ENCODE peak calls at places on chromosome 19, in seven cellular contexts. G is fibroblast of lung, D is GM23338, S is H9, K is PC-3, R is astrocyte, N is GM23248. M is an unnamed sample.

GRCh38 chr19:23440207-23440606 is 44.9 kb upstream of the ZNF91 start:
- DNase-seq in K (no peak), G (no peak), S (peak; percentile 27), R (no peak), N (peak; percentile 4), D (peak; percentile 74), M (peak; percentile 43)

GRCh38 chr19:6185825-6186193 is 50.3 kb downstream of the ACSBG2 start:
- DNase-seq in G (no peak), D (no peak), S (no peak), K (no peak), N (no peak), R (no peak), M (no peak)

GRCh38 chr19:15123900-15124299 is 16.7 kb downstream of the SYDE1 start:
- DNase-seq in D (no peak), N (peak; percentile 40), S (no peak), R (no peak), K (no peak), G (no peak), M (peak; percentile 1)

GRCh38 chr19:52669586-52669985 is 31.4 kb upstream of the ZNF83 start:
- DNase-seq in G (no peak), D (no peak), R (no peak), K (no peak), N (no peak), S (no peak), M (no peak)

GRCh38 chr19:52941941-52942370 is 18.7 kb upstream of the ZNF888 start:
- DNase-seq in D (peak; percentile 65), K (peak; percentile 30), G (peak; percentile 29), N (peak; percentile 63), R (no peak), S (peak; percentile 46), M (peak; percentile 81)

GRCh38 chr19:14979136-14979497 is 547 bp downstream of the SLC1A6 start:
- DNase-seq in K (no peak), G (no peak), N (no peak), S (peak; percentile 41), R (no peak), D (peak; percentile 56), M (no peak)

GRCh38 chr19:35268546-35269424 is at the start of gene USF2:
- DNase-seq in G (peak; percentile 75), R (peak; percentile 34), N (peak; percentile 84), S (peak; percentile 65), K (peak; percentile 58), D (peak; percentile 78), M (peak; percentile 93)

GRCh38 chr19:39834287-39834841 is 402 bp upstream of the DYRK1B start:
- DNase-seq in K (no peak), S (no peak), G (no peak), N (no peak), D (no peak), R (no peak), M (no peak)

GRCh38 chr19:49357186-49357585 is 5.0 kb downstream of the TEAD2 start:
- DNase-seq in D (no peak), R (no peak), G (no peak), K (no peak), S (no peak), N (no peak), M (no peak)

GRCh38 chr19:35592226-35592625 is 6.3 kb downstream of the PMIS2 start:
- DNase-seq in G (peak; percentile 62), D (peak; percentile 87), S (peak; percentile 64), K (peak; percentile 52), R (peak; percentile 9), N (peak; percentile 53), M (peak; percentile 77)

GRCh38 chr19:47802521-47803043 is 1.8 kb downstream of the TPRX1 start:
- DNase-seq in S (no peak), G (no peak), R (no peak), N (no peak), K (no peak), D (no peak), M (no peak)

GRCh38 chr19:17450264-17451075 is 2.0 kb upstream of the TMEM221 start:
- DNase-seq in G (no peak), D (no peak), R (no peak), K (peak; percentile 95), S (no peak), N (no peak), M (no peak)

GRCh38 chr19:12864721-12865715 is 16.2 kb downstream of the DNASE2 start:
- DNase-seq in R (no peak), D (no peak), K (no peak), S (no peak), N (no peak), G (no peak), M (peak; percentile 46)

GRCh38 chr19:38196948-38197656 is 26.9 kb downstream of the DPF1 start:
- DNase-seq in G (no peak), K (no peak), R (no peak), S (peak; percentile 22), D (no peak), N (no peak), M (no peak)

GRCh38 chr19:13243971-13244370 is 93.8 kb downstream of the IER2 start:
- DNase-seq in S (no peak), D (no peak), N (no peak), R (no peak), K (no peak), G (no peak), M (no peak)

GRCh38 chr19:3950871-3951861 is 18.3 kb downstream of the NMRK2 start:
- DNase-seq in S (no peak), K (no peak), D (no peak), R (no peak), N (no peak), G (peak; percentile 9), M (no peak)
- H2AFZ ChIP-seq in S (no peak overlapping the region), K (no peak overlapping the region), D (no peak overlapping the region), R (no peak overlapping the region), N (no peak overlapping the region), G (no peak overlapping the region), M (no peak overlapping the region)

GRCh38 chr19:4449022-4449825 is 8.4 kb downstream of the UBXN6 start:
- DNase-seq in N (no peak), K (no peak), G (peak; percentile 60), D (no peak), R (no peak), S (peak; percentile 31), M (no peak)

GRCh38 chr19:4446801-4447200 is 10.8 kb downstream of the UBXN6 start:
- DNase-seq in K (no peak), R (no peak), G (no peak), N (no peak), D (no peak), S (no peak), M (no peak)

GRCh38 chr19:4448147-4448985 is 9.2 kb downstream of the UBXN6 start:
- DNase-seq in S (no peak), K (no peak), D (no peak), N (no peak), G (no peak), R (no peak), M (no peak)

GRCh38 chr19:4445963-4446668 is 11.5 kb downstream of the UBXN6 start:
- DNase-seq in S (no peak), G (no peak), D (no peak), N (no peak), R (no peak), K (no peak), M (no peak)

DNA sequence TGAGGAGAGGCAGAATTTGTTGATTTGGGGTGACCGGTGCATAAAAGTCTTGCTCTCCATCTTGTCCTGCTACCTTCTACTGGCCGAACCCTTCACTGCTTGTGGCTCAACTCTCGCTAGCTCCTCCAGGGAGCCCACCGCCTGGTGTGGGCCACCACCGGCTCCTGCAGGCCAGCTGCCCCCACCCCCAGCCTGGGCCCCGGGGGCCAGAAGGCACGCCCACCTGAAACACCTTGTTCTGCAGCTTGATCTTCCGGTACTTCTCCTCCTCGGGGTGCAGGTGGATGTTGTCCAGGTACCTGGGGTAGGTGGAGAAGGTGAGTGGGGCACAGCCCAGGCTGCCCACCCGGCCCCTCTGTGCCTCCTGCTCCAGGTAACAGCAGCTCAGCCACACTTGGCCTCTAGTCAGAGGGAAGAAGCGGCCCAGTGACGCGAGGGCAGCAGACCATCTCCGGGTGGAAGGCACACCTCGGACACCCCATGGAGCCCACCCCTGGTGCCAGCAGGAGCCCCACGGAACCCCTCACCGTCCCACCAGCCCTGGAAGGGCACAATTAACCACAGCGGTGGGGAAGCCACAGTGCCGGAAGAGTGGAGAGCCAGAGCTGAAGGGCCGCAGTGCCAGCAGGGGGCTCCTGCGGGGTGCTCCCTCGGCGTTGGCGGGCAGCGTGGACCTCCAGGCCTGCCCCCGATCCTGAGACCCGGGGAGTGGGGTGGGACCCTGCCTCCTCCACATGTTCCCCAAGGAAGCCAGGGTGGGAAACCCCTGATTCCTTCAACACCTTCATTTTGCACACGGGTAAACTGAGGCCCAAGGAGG is 10.1 kb downstream of the UBXN6 start:
- DNase-seq in D (no peak), K (no peak), R (no peak), G (no peak), S (no peak), N (no peak), M (no peak)
- H3K79me2 ChIP-seq in D (no peaks in the 10 kb centered on the region), K (no peaks in the 10 kb centered on the region), R (peaks cover 4% of the 10 kb centered on the region), G (no peaks in the 10 kb centered on the region), S (no peaks in the 10 kb centered on the region), N (peaks cover 28% of the 10 kb centered on the region), M (no peaks in the 10 kb centered on the region)

GRCh38 chr19:10395003-10395402 is 8.3 kb downstream of the CDC37 start:
- DNase-seq in S (no peak), R (no peak), K (no peak), D (no peak), G (no peak), N (no peak), M (no peak)

GRCh38 chr19:10395436-10395835 is 7.9 kb downstream of the CDC37 start:
- DNase-seq in R (no peak), D (no peak), S (no peak), N (no peak), K (no peak), G (no peak), M (no peak)

GRCh38 chr19:10390652-10391286 is 10.4 kb upstream of the TYK2 start:
- DNase-seq in K (peak; percentile 84), N (peak; percentile 70), D (peak; percentile 92), R (peak; percentile 36), G (peak; percentile 78), S (peak; percentile 85), M (peak; percentile 90)

GRCh38 chr19:10392120-10392519 is 11.2 kb downstream of the CDC37 start:
- DNase-seq in D (no peak), K (no peak), R (no peak), S (no peak), N (no peak), G (no peak), M (no peak)

DNA sequence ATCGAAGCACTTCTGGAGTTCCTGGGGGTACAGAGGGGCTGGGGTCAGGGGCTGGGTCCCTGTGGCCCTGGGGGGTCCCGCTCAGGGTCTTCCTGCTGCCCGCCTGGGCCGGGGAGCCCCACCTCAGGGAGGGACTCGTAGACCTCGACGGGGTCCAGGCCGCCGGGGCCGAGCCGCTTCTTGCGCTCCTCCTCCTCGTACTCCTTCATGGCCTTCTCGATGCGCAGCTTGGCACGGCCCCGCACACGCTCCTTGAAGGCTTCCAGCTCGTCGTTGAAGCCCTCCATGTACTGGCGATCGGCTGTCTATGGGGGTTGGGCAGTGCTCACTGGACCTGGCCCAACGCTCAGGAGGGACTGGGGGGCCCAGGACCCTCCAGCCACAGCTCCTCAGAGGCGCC is 10.2 kb downstream of the CDC37 start:
- DNase-seq in G (no peak), R (no peak), K (no peak), S (no peak), D (no peak), N (no peak), M (no peak)
- H2AFZ ChIP-seq in G (no peak overlapping the region), R (no peak overlapping the region), K (no peak overlapping the region), S (no peak overlapping the region), D (no peak overlapping the region), N (no peak overlapping the region), M (no peak overlapping the region)

GRCh38 chr19:20422616-20423205 is 142.9 kb downstream of the ZNF737 start:
- DNase-seq in G (no peak), K (no peak), R (no peak), N (peak; percentile 46), S (no peak), D (no peak), M (no peak)

GRCh38 chr19:20423381-20424207 is 142.0 kb downstream of the ZNF737 start:
- DNase-seq in D (peak; percentile 73), N (peak; percentile 90), G (peak; percentile 78), K (peak; percentile 2), R (peak; percentile 59), S (peak; percentile 34), M (no peak)

GRCh38 chr19:20422216-20422615 is 143.4 kb downstream of the ZNF737 start:
- DNase-seq in D (no peak), N (peak; percentile 0), K (no peak), G (no peak), S (no peak), R (no peak), M (no peak)
- H3K79me2 ChIP-seq in D (peaks cover 75% of the 10 kb centered on the region), N (peaks cover 53% of the 10 kb centered on the region), K (no peaks in the 10 kb centered on the region), G (no peaks in the 10 kb centered on the region), S (peaks cover 5% of the 10 kb centered on the region), R (no peaks in the 10 kb centered on the region), M (peaks cover 55% of the 10 kb centered on the region)